ENCODE peak calls at places on chromosomes 7 and 10, in four cellular contexts. O is left ventricle myocardium inferior, I is uterus, F is transverse colon. U is an unnamed sample. For H3K36me3 and H3K27me3, the result is how much of the 10 kb centered on the place peaks cover.

GRCh38 chr7:76515999-76516443 is 5.7 kb downstream of the UPK3B start:
- DNase-seq in O (peak), F (peak), I (no peak), U (no peak)

GRCh38 chr10:98971464-98971863 is 264.2 kb downstream of the HPSE2 start:
- DNase-seq in O (no peak), F (no peak), I (no peak), U (no peak)

GRCh38 chr10:6406220-6407033 is 173.6 kb downstream of the PRKCQ start:
- DNase-seq in F (no peak), I (no peak), O (no peak), U (no peak)

GRCh38 chr10:13440709-13441061 is 88.1 kb downstream of the BEND7 start:
- DNase-seq in F (no peak), I (no peak), O (no peak), U (no peak)

GRCh38 chr7:20217193-20217948 is at the start of gene MACC1:
- DNase-seq in F (peak), I (no peak), O (no peak), U (no peak)

GRCh38 chr7:7642081-7642480 is 1.5 kb downstream of the UMAD1 start:
- DNase-seq in I (no peak), F (peak), O (no peak), U (no peak)

GRCh38 chr10:71598673-71599072 is 120.9 kb downstream of the C10orf105 start:
- DNase-seq in O (peak), I (peak), F (peak), U (peak)

GRCh38 chr7:108460964-108461363 is 4.7 kb upstream of the NRCAM start:
- DNase-seq in O (no peak), F (no peak), I (no peak), U (no peak)

GRCh38 chr7:50869108-50869716 is 86.5 kb upstream of the GRB10 start:
- DNase-seq in F (no peak), O (no peak), I (no peak), U (peak)

GRCh38 chr10:34217524-34217923 is 597.6 kb downstream of the PARD3 start:
- DNase-seq in I (no peak), F (no peak), O (no peak), U (no peak)

GRCh38 chr7:151186640-151187408 is at the start of gene ASB10:
- DNase-seq in O (peak), I (no peak), F (no peak), U (no peak)

GRCh38 chr10:79243211-79244067 is 103.8 kb upstream of the PPIF start:
- DNase-seq in I (no peak), F (peak), O (no peak), U (peak)

GRCh38 chr7:30654296-30655090 is 27.8 kb downstream of the CRHR2 start:
- DNase-seq in O (no peak), I (no peak), F (no peak), U (peak)

GRCh38 chr10:127565583-127565982 is 16.5 kb downstream of the NPS start:
- DNase-seq in O (no peak), I (no peak), F (no peak), U (no peak)

GRCh38 chr10:14758994-14759664 is 15.6 kb downstream of the FAM107B start:
- DNase-seq in F (peak), O (no peak), I (no peak), U (no peak)

GRCh38 chr7:100827330-100828226 is at the start of gene EPHB4:
- DNase-seq in F (peak), I (peak), O (peak), U (no peak)

GRCh38 chr10:58291538-58292174 is 22.7 kb downstream of the CISD1 start:
- DNase-seq in I (no peak), F (no peak), O (no peak), U (peak)

GRCh38 chr7:105112440-105113418 is 98.7 kb downstream of the KMT2E start:
- DNase-seq in F (no peak), I (no peak), O (no peak), U (no peak)
- H3K36me3 ChIP-seq in F (half or more), I (under half), O (half or more), U (half or more)

GRCh38 chr7:148397985-148398384 is 192.6 kb upstream of the C7orf33 start:
- DNase-seq in F (no peak), O (no peak), I (no peak), U (no peak)
- H3K27me3 ChIP-seq in F (under half), O (half or more), I (under half), U (under half)

GRCh38 chr7:155738652-155739537 is 73.4 kb downstream of the SHH start:
- DNase-seq in F (peak), I (peak), O (peak), U (peak)

GRCh38 chr7:155735442-155736118 is 76.7 kb downstream of the SHH start:
- DNase-seq in I (no peak), F (no peak), O (no peak), U (no peak)

GRCh38 chr7:155739538-155740140 is 72.6 kb downstream of the SHH start:
- DNase-seq in O (no peak), I (no peak), F (no peak), U (no peak)

GRCh38 chr7:155737590-155737989 is 74.7 kb downstream of the SHH start:
- DNase-seq in I (no peak), O (no peak), F (no peak), U (no peak)

GRCh38 chr7:155738104-155738503 is 74.2 kb downstream of the SHH start:
- DNase-seq in I (no peak), O (no peak), F (no peak), U (no peak)
- H3K36me3 ChIP-seq in I (under half), O (half or more), F (under half), U (half or more)

GRCh38 chr10:123966896-123967231 is 75.3 kb upstream of the CPXM2 start:
- DNase-seq in O (no peak), I (no peak), F (no peak), U (no peak)
- H3K27me3 ChIP-seq in O (half or more), I (under half), F (half or more), U (under half)

DNA sequence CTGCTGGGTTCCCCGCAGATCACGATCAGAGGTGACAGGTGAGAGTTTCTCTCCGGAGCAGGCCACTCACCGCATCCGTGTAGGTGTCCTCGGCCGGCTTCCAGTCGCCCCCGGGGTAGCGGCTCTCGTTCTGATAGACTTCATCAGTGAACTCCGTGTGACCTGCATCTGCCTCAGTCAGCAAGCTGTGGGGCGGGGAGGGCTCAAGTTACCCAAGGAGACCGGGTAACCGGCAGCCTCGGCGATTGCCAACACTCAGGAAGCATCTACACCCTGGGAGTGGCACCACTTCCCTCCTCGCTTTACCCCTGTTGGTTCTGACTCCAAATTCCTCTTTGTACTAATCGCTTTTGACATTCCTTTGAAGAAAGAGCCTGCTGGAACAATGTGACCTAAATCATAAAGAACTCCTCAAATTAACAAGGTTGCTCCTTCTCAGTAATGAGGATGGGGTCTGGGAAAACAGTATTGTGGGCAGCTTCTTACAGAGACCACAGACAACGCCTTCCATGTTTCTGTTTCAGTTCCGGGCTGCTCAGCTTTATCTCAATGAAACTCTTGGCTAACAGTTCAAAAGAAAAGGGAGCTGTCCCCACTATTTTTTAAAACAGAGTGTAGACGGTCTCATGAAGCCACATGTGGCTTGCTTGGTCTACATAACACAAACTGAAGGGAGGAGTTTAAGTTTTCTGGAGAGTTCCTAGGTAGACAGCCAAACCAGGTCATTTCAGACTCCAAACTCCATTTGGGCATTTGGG is 118.1 kb downstream of the MYOF start:
- DNase-seq in F (no peak), O (peak), I (no peak), U (peak)
- H3K36me3 ChIP-seq in F (under half), O (half or more), I (under half), U (half or more)

GRCh38 chr10:109679478-109679877 is 243.8 kb downstream of the XPNPEP1 start:
- DNase-seq in F (peak), I (no peak), O (no peak), U (no peak)
- H3K27me3 ChIP-seq in F (under half), I (under half), O (under half), U (under half)

GRCh38 chr10:95240811-95241210 is 46.8 kb downstream of the ACSM6 start:
- DNase-seq in F (no peak), I (no peak), O (no peak), U (peak)

GRCh38 chr10:95244152-95244551 is 46.7 kb downstream of the PDLIM1 start:
- DNase-seq in O (no peak), I (no peak), F (no peak), U (no peak)

GRCh38 chr10:95243318-95243617 is 47.5 kb downstream of the PDLIM1 start:
- DNase-seq in F (no peak), O (no peak), I (no peak), U (no peak)

GRCh38 chr10:95242581-95243317 is 48.1 kb downstream of the PDLIM1 start:
- DNase-seq in I (no peak), F (no peak), O (no peak), U (peak)

DNA sequence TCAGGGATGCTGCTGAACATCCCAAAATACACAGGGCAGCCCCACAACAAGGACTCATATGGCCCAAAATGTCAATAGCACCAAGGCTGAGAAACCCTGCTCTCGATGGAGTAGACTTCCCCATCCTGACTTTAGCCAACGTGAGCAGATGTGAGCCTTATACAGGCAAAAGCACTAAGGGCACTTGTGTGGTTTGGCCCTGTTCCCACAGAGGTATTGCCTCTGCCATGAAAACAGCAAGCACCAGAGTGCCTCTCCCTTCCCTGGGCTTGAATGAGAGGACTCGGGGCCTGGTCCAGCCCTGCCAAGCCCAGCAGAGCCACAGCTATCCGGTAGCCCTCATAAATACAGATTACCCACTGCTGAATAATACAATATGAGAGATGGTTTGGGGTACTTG is 47.5 kb downstream of the ACSM6 start:
- DNase-seq in I (no peak), O (no peak), F (no peak), U (no peak)
- H3K36me3 ChIP-seq in I (under half), O (half or more), F (under half), U (half or more)

U was measured in tibial artery.